ENCODE peak calls at places on chromosomes 2 and 18, in eight cellular contexts. One of them, this sample, is unnamed.

GRCh38 chr18:42107287-42108045 is 152.4 kb downstream of the PIK3C3 start:
- DNase-seq in HFF-Myc: no peak
- DNase-seq in epithelial cell of proximal tubule: no peak
- DNase-seq in GM10248: no peak
- DNase-seq in astrocyte of the spinal cord: no peak
- DNase-seq in fibroblast of pulmonary artery: no peak
- DNase-seq in A549: no peak
- DNase-seq in nephron progenitor cell: no peak
- DNase-seq in this sample: no peak

GRCh38 chr2:206955253-206955652 is 15.9 kb downstream of the CPO start:
- DNase-seq in GM10248: no peak
- DNase-seq in epithelial cell of proximal tubule: no peak
- DNase-seq in fibroblast of pulmonary artery: no peak
- DNase-seq in HFF-Myc: no peak
- DNase-seq in astrocyte of the spinal cord: no peak
- DNase-seq in nephron progenitor cell: no peak
- DNase-seq in A549: no peak
- DNase-seq in this sample: no peak

GRCh38 chr18:77316013-77316412 is 66.4 kb downstream of the GALR1 start:
- DNase-seq in GM10248: no peak
- DNase-seq in astrocyte of the spinal cord: no peak
- DNase-seq in A549: no peak
- DNase-seq in epithelial cell of proximal tubule: no peak
- DNase-seq in fibroblast of pulmonary artery: no peak
- DNase-seq in HFF-Myc: no peak
- DNase-seq in nephron progenitor cell: no peak
- DNase-seq in this sample: no peak

GRCh38 chr18:21557607-21558253 is 42.8 kb downstream of the ESCO1 start:
- DNase-seq in nephron progenitor cell: no peak
- DNase-seq in epithelial cell of proximal tubule: no peak
- DNase-seq in fibroblast of pulmonary artery: peak; percentile 33
- DNase-seq in HFF-Myc: no peak
- DNase-seq in astrocyte of the spinal cord: no peak
- DNase-seq in A549: no peak
- DNase-seq in GM10248: no peak
- DNase-seq in this sample: no peak

GRCh38 chr18:76459687-76460350 is 35.2 kb downstream of the ZNF516 start:
- DNase-seq in A549: peak; percentile 81
- DNase-seq in astrocyte of the spinal cord: peak; percentile 99
- DNase-seq in fibroblast of pulmonary artery: peak; percentile 99
- DNase-seq in epithelial cell of proximal tubule: peak; percentile 98
- DNase-seq in nephron progenitor cell: no peak
- DNase-seq in GM10248: no peak
- DNase-seq in HFF-Myc: peak; percentile 96
- DNase-seq in this sample: no peak

GRCh38 chr2:147177449-147177848 is 667.4 kb upstream of the ACVR2A start:
- DNase-seq in A549: no peak
- DNase-seq in HFF-Myc: no peak
- DNase-seq in GM10248: no peak
- DNase-seq in epithelial cell of proximal tubule: no peak
- DNase-seq in nephron progenitor cell: no peak
- DNase-seq in astrocyte of the spinal cord: no peak
- DNase-seq in fibroblast of pulmonary artery: peak; percentile 13
- DNase-seq in this sample: no peak

GRCh38 chr2:17547237-17547636 is 6.7 kb downstream of the VSNL1 start:
- DNase-seq in epithelial cell of proximal tubule: no peak
- DNase-seq in GM10248: no peak
- DNase-seq in HFF-Myc: no peak
- DNase-seq in nephron progenitor cell: no peak
- DNase-seq in fibroblast of pulmonary artery: no peak
- DNase-seq in astrocyte of the spinal cord: no peak
- DNase-seq in A549: no peak
- DNase-seq in this sample: no peak

GRCh38 chr2:80086831-80087230 is 217.7 kb downstream of the LRRTM1 start:
- DNase-seq in nephron progenitor cell: no peak
- DNase-seq in fibroblast of pulmonary artery: peak; percentile 60
- DNase-seq in HFF-Myc: no peak
- DNase-seq in epithelial cell of proximal tubule: no peak
- DNase-seq in GM10248: no peak
- DNase-seq in A549: no peak
- DNase-seq in astrocyte of the spinal cord: peak; percentile 40
- DNase-seq in this sample: no peak

GRCh38 chr2:2875831-2876230 is 501.8 kb downstream of the EIPR1 start:
- DNase-seq in nephron progenitor cell: no peak
- DNase-seq in HFF-Myc: no peak
- DNase-seq in A549: no peak
- DNase-seq in GM10248: no peak
- DNase-seq in fibroblast of pulmonary artery: no peak
- DNase-seq in epithelial cell of proximal tubule: no peak
- DNase-seq in astrocyte of the spinal cord: no peak
- DNase-seq in this sample: no peak

GRCh38 chr2:187358531-187358930 is 89.5 kb downstream of the CALCRL start:
- DNase-seq in A549: no peak
- DNase-seq in GM10248: no peak
- DNase-seq in astrocyte of the spinal cord: no peak
- DNase-seq in nephron progenitor cell: no peak
- DNase-seq in fibroblast of pulmonary artery: peak; percentile 38
- DNase-seq in HFF-Myc: no peak
- DNase-seq in epithelial cell of proximal tubule: no peak
- DNase-seq in this sample: no peak

GRCh38 chr2:128374001-128374710 is 55.5 kb upstream of the HS6ST1 start:
- DNase-seq in nephron progenitor cell: no peak
- DNase-seq in epithelial cell of proximal tubule: no peak
- DNase-seq in HFF-Myc: peak; percentile 48
- DNase-seq in fibroblast of pulmonary artery: peak; percentile 48
- DNase-seq in GM10248: no peak
- DNase-seq in astrocyte of the spinal cord: peak; percentile 80
- DNase-seq in A549: no peak
- DNase-seq in this sample: no peak

GRCh38 chr18:48142994-48143393 is 212.5 kb upstream of the SMAD2 start:
- DNase-seq in HFF-Myc: no peak
- DNase-seq in epithelial cell of proximal tubule: no peak
- DNase-seq in GM10248: no peak
- DNase-seq in A549: no peak
- DNase-seq in nephron progenitor cell: no peak
- DNase-seq in astrocyte of the spinal cord: no peak
- DNase-seq in fibroblast of pulmonary artery: no peak
- DNase-seq in this sample: no peak

GRCh38 chr2:134773372-134774073 is 54.7 kb upstream of the TMEM163 start:
- DNase-seq in HFF-Myc: no peak
- DNase-seq in fibroblast of pulmonary artery: peak; percentile 26
- DNase-seq in astrocyte of the spinal cord: no peak
- DNase-seq in GM10248: no peak
- DNase-seq in nephron progenitor cell: no peak
- DNase-seq in epithelial cell of proximal tubule: no peak
- DNase-seq in A549: no peak
- DNase-seq in this sample: no peak

GRCh38 chr2:43019025-43019367 is 207.4 kb downstream of the ZFP36L2 start:
- DNase-seq in astrocyte of the spinal cord: no peak
- DNase-seq in GM10248: no peak
- DNase-seq in epithelial cell of proximal tubule: no peak
- DNase-seq in A549: no peak
- DNase-seq in fibroblast of pulmonary artery: no peak
- DNase-seq in nephron progenitor cell: no peak
- DNase-seq in HFF-Myc: no peak
- DNase-seq in this sample: no peak

GRCh38 chr2:43020990-43021677 is 205.3 kb downstream of the ZFP36L2 start:
- DNase-seq in nephron progenitor cell: no peak
- DNase-seq in epithelial cell of proximal tubule: no peak
- DNase-seq in GM10248: no peak
- DNase-seq in astrocyte of the spinal cord: no peak
- DNase-seq in HFF-Myc: no peak
- DNase-seq in A549: no peak
- DNase-seq in fibroblast of pulmonary artery: no peak
- DNase-seq in this sample: no peak

GRCh38 chr2:43020296-43020695 is 206.1 kb downstream of the ZFP36L2 start:
- DNase-seq in HFF-Myc: no peak
- DNase-seq in epithelial cell of proximal tubule: no peak
- DNase-seq in nephron progenitor cell: no peak
- DNase-seq in fibroblast of pulmonary artery: no peak
- DNase-seq in GM10248: no peak
- DNase-seq in A549: no peak
- DNase-seq in astrocyte of the spinal cord: no peak
- DNase-seq in this sample: no peak

GRCh38 chr2:43019536-43020183 is 206.7 kb downstream of the ZFP36L2 start:
- DNase-seq in GM10248: no peak
- DNase-seq in A549: no peak
- DNase-seq in astrocyte of the spinal cord: no peak
- DNase-seq in fibroblast of pulmonary artery: no peak
- DNase-seq in nephron progenitor cell: no peak
- DNase-seq in HFF-Myc: no peak
- DNase-seq in epithelial cell of proximal tubule: no peak
- DNase-seq in this sample: no peak

GRCh38 chr2:43018179-43019024 is 208.0 kb downstream of the ZFP36L2 start:
- DNase-seq in nephron progenitor cell: no peak
- DNase-seq in A549: peak; percentile 47
- DNase-seq in fibroblast of pulmonary artery: peak; percentile 97
- DNase-seq in HFF-Myc: no peak
- DNase-seq in GM10248: no peak
- DNase-seq in astrocyte of the spinal cord: no peak
- DNase-seq in epithelial cell of proximal tubule: peak; percentile 39
- DNase-seq in this sample: no peak
- TF ChIP-seq CTCF in nephron progenitor cell: no peak
- TF ChIP-seq CTCF in A549: no peak
- TF ChIP-seq CTCF in fibroblast of pulmonary artery: peak; percentile 3
- TF ChIP-seq CTCF in HFF-Myc: no peak
- TF ChIP-seq CTCF in GM10248: no peak
- TF ChIP-seq CTCF in astrocyte of the spinal cord: no peak
- TF ChIP-seq CTCF in epithelial cell of proximal tubule: no peak
- TF ChIP-seq CTCF in this sample: no peak

DNA sequence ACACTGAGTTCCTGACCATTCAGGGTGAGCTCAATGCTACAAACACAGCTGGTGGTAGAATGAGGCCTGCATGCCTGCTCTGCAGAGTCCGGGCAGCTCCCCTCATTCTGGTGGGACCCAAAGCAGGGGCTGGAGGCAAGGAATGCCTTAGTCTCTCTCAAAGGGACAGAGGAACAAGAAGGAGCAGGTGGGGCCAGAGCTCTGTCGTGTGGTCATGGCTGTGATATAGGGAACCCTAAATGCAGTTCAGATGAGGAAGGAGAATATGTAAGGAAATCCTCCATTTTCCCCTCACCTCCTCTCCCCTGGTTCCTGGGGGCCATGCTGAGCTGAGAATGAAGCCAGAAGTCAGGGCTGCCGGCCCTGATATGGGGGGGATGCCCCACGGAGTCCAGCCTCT is 334.3 kb downstream of the CYP26B1 start:
- DNase-seq in GM10248: no peak
- DNase-seq in fibroblast of pulmonary artery: no peak
- DNase-seq in A549: no peak
- DNase-seq in nephron progenitor cell: no peak
- DNase-seq in astrocyte of the spinal cord: no peak
- DNase-seq in HFF-Myc: no peak
- DNase-seq in epithelial cell of proximal tubule: no peak
- DNase-seq in this sample: no peak
- TF ChIP-seq CTCF in GM10248: no peak
- TF ChIP-seq CTCF in fibroblast of pulmonary artery: no peak
- TF ChIP-seq CTCF in A549: no peak
- TF ChIP-seq CTCF in nephron progenitor cell: no peak
- TF ChIP-seq CTCF in astrocyte of the spinal cord: no peak
- TF ChIP-seq CTCF in HFF-Myc: no peak
- TF ChIP-seq CTCF in epithelial cell of proximal tubule: no peak
- TF ChIP-seq CTCF in this sample: no peak

GRCh38 chr2:239882781-239883180 is 142.4 kb downstream of the NDUFA10 start:
- DNase-seq in A549: no peak
- DNase-seq in HFF-Myc: no peak
- DNase-seq in epithelial cell of proximal tubule: no peak
- DNase-seq in astrocyte of the spinal cord: no peak
- DNase-seq in GM10248: no peak
- DNase-seq in nephron progenitor cell: no peak
- DNase-seq in fibroblast of pulmonary artery: no peak
- DNase-seq in this sample: no peak

GRCh38 chr2:239881561-239882320 is 143.4 kb downstream of the NDUFA10 start:
- DNase-seq in HFF-Myc: no peak
- DNase-seq in GM10248: no peak
- DNase-seq in A549: no peak
- DNase-seq in fibroblast of pulmonary artery: peak; percentile 33
- DNase-seq in astrocyte of the spinal cord: peak; percentile 38
- DNase-seq in epithelial cell of proximal tubule: no peak
- DNase-seq in nephron progenitor cell: no peak
- DNase-seq in this sample: no peak

GRCh38 chr2:239881031-239881471 is 144.1 kb downstream of the NDUFA10 start:
- DNase-seq in epithelial cell of proximal tubule: no peak
- DNase-seq in astrocyte of the spinal cord: no peak
- DNase-seq in A549: no peak
- DNase-seq in GM10248: no peak
- DNase-seq in fibroblast of pulmonary artery: no peak
- DNase-seq in HFF-Myc: no peak
- DNase-seq in nephron progenitor cell: no peak
- DNase-seq in this sample: no peak

GRCh38 chr2:239883326-239884050 is 141.7 kb downstream of the NDUFA10 start:
- DNase-seq in epithelial cell of proximal tubule: no peak
- DNase-seq in nephron progenitor cell: no peak
- DNase-seq in A549: no peak
- DNase-seq in astrocyte of the spinal cord: no peak
- DNase-seq in fibroblast of pulmonary artery: no peak
- DNase-seq in GM10248: no peak
- DNase-seq in HFF-Myc: no peak
- DNase-seq in this sample: no peak

DNA sequence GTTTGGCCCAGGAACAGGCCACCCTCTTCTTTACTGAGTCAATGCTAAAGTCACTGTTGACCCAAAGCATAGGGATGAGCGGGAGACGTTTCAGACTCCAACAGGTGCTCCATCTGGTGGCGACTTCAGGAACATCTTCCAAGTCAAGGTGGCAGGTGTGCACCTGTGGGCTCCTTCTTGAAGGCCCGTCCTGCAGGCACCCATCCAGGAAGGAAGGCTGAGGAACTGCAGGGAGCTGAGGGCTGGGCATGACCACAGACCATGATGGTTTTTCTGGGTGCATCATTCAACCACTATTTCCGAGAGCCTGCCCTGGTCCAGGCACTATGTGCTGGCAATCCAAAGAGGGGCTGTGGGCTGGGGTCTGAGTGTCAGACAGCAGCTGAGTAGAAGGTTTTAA is 142.8 kb downstream of the NDUFA10 start:
- DNase-seq in HFF-Myc: no peak
- DNase-seq in astrocyte of the spinal cord: no peak
- DNase-seq in epithelial cell of proximal tubule: no peak
- DNase-seq in fibroblast of pulmonary artery: peak; percentile 16
- DNase-seq in nephron progenitor cell: peak; percentile 71
- DNase-seq in A549: peak; percentile 44
- DNase-seq in GM10248: peak; percentile 57
- DNase-seq in this sample: peak; percentile 33
- TF ChIP-seq CTCF in HFF-Myc: peak; percentile 61
- TF ChIP-seq CTCF in astrocyte of the spinal cord: peak; percentile 37
- TF ChIP-seq CTCF in epithelial cell of proximal tubule: peak; percentile 52
- TF ChIP-seq CTCF in fibroblast of pulmonary artery: peak; percentile 37
- TF ChIP-seq CTCF in nephron progenitor cell: peak; percentile 68
- TF ChIP-seq CTCF in A549: peak; percentile 39
- TF ChIP-seq CTCF in GM10248: peak; percentile 43
- TF ChIP-seq CTCF in this sample: peak; percentile 64

DNA sequence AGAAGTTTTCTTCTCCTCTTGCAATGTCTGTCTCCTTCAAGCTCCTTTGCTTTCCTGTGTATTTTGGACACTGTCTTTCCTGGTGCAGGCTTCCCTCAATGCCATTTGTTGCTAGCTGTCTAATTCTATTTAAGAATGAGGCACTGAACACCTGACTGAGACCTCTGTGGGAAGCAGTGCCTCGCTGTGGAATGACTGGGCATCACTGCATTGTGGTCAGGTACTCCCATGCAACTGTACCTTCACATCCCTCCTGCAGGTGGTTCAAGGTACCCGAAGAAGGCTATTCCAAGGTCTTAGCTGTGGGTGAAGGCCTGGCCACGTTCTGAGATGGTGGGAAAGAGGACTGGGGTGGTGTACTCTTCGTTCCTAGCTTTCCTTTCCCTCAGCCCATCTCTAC is 152.8 kb upstream of the CTAGE1 start:
- DNase-seq in HFF-Myc: no peak
- DNase-seq in nephron progenitor cell: no peak
- DNase-seq in A549: no peak
- DNase-seq in astrocyte of the spinal cord: no peak
- DNase-seq in GM10248: no peak
- DNase-seq in epithelial cell of proximal tubule: no peak
- DNase-seq in fibroblast of pulmonary artery: no peak
- DNase-seq in this sample: no peak
- TF ChIP-seq CTCF in HFF-Myc: no peak
- TF ChIP-seq CTCF in nephron progenitor cell: no peak
- TF ChIP-seq CTCF in A549: no peak
- TF ChIP-seq CTCF in astrocyte of the spinal cord: no peak
- TF ChIP-seq CTCF in GM10248: no peak
- TF ChIP-seq CTCF in epithelial cell of proximal tubule: no peak
- TF ChIP-seq CTCF in fibroblast of pulmonary artery: no peak
- TF ChIP-seq CTCF in this sample: no peak

This sample was measured in natural killer cell.